ENCODE peak calls at places on chromosome 17, in eight cellular contexts. One of them, this sample, is unnamed.

GRCh38 chr17:67818110-67819002 is 6.9 kb upstream of the BPTF start:
- DNase-seq in HEK293T: no peak
- DNase-seq in right cardiac atrium: no peak
- DNase-seq in NCI-H774: no peak
- DNase-seq in AG08395: no peak
- DNase-seq in nephron progenitor cell: peak; percentile 33
- DNase-seq in sciatic nerve: peak; percentile 34
- DNase-seq in EH: no peak
- DNase-seq in this sample: no peak

GRCh38 chr17:62965149-62965648 is 836 bp upstream of the TANC2 start:
- DNase-seq in HEK293T: peak; percentile 21
- DNase-seq in right cardiac atrium: no peak
- DNase-seq in NCI-H774: no peak
- DNase-seq in AG08395: no peak
- DNase-seq in nephron progenitor cell: no peak
- DNase-seq in sciatic nerve: no peak
- DNase-seq in EH: no peak
- DNase-seq in this sample: peak; percentile 20

GRCh38 chr17:2701161-2701995 is 10.2 kb downstream of the CLUH start:
- DNase-seq in HEK293T: no peak
- DNase-seq in right cardiac atrium: no peak
- DNase-seq in NCI-H774: no peak
- DNase-seq in AG08395: no peak
- DNase-seq in nephron progenitor cell: no peak
- DNase-seq in sciatic nerve: peak; percentile 57
- DNase-seq in EH: no peak
- DNase-seq in this sample: no peak

GRCh38 chr17:17171186-17171585 is 34.9 kb downstream of the PLD6 start:
- DNase-seq in HEK293T: no peak
- DNase-seq in right cardiac atrium: peak; percentile 8
- DNase-seq in NCI-H774: no peak
- DNase-seq in AG08395: no peak
- DNase-seq in nephron progenitor cell: no peak
- DNase-seq in sciatic nerve: no peak
- DNase-seq in EH: no peak
- DNase-seq in this sample: no peak

GRCh38 chr17:60738287-60738686 is 60.6 kb downstream of the BCAS3 start:
- DNase-seq in HEK293T: no peak
- DNase-seq in right cardiac atrium: no peak
- DNase-seq in NCI-H774: no peak
- DNase-seq in AG08395: no peak
- DNase-seq in nephron progenitor cell: no peak
- DNase-seq in sciatic nerve: no peak
- DNase-seq in EH: no peak
- DNase-seq in this sample: no peak

GRCh38 chr17:38585056-38585804 is 20.5 kb downstream of the SRCIN1 start:
- DNase-seq in HEK293T: no peak
- DNase-seq in right cardiac atrium: no peak
- DNase-seq in NCI-H774: no peak
- DNase-seq in AG08395: no peak
- DNase-seq in nephron progenitor cell: no peak
- DNase-seq in sciatic nerve: no peak
- DNase-seq in EH: no peak
- DNase-seq in this sample: no peak

GRCh38 chr17:30290696-30291570 is 811 bp downstream of the BLMH start:
- DNase-seq in HEK293T: peak; percentile 49
- DNase-seq in right cardiac atrium: peak; percentile 33
- DNase-seq in NCI-H774: peak; percentile 23
- DNase-seq in AG08395: peak; percentile 53
- DNase-seq in nephron progenitor cell: peak; percentile 69
- DNase-seq in sciatic nerve: no peak
- DNase-seq in EH: peak; percentile 42
- DNase-seq in this sample: peak; percentile 21

GRCh38 chr17:79993390-79994221 is 42.1 kb downstream of the TBC1D16 start:
- DNase-seq in HEK293T: peak; percentile 66
- DNase-seq in right cardiac atrium: peak; percentile 89
- DNase-seq in NCI-H774: peak; percentile 52
- DNase-seq in AG08395: peak; percentile 86
- DNase-seq in nephron progenitor cell: peak; percentile 48
- DNase-seq in sciatic nerve: peak; percentile 81
- DNase-seq in EH: peak; percentile 89
- DNase-seq in this sample: peak; percentile 43

GRCh38 chr17:9021985-9022552 is 759 bp downstream of the NTN1 start:
- DNase-seq in HEK293T: peak; percentile 62
- DNase-seq in right cardiac atrium: peak; percentile 66
- DNase-seq in NCI-H774: no peak
- DNase-seq in AG08395: no peak
- DNase-seq in nephron progenitor cell: peak; percentile 72
- DNase-seq in sciatic nerve: peak; percentile 66
- DNase-seq in EH: peak; percentile 28
- DNase-seq in this sample: no peak

GRCh38 chr17:42459983-42460300 is 1.3 kb downstream of the ATP6V0A1 start:
- DNase-seq in HEK293T: peak; percentile 17
- DNase-seq in right cardiac atrium: no peak
- DNase-seq in NCI-H774: no peak
- DNase-seq in AG08395: peak; percentile 42
- DNase-seq in nephron progenitor cell: peak; percentile 8
- DNase-seq in sciatic nerve: no peak
- DNase-seq in EH: peak; percentile 71
- DNase-seq in this sample: no peak

This sample was measured in activated T-cell treated with anti-CD3 and anti-CD28 coated beads, Interleukin-2, amount 50 U/mL, for 4 hours.